ENCODE peak calls at places on chromosomes 6 and 20, in ten cellular contexts. C is AG10803; L is IMR-90; D is AG04450; A is dorsolateral prefrontal cortex; V is HFF-Myc; P is CD8-positive, alpha-beta T cell; W is GM12865; Z is Calu3; E is esophagus muscularis mucosa. U is an unnamed sample.

GRCh38 chr6:156519940-156520339 is 257.2 kb upstream of the ARID1B start:
- DNase-seq in D (no peak), E (no peak), A (no peak), C (no peak), Z (no peak), V (no peak), P (no peak), W (no peak), L (no peak), U (no peak)

GRCh38 chr20:20498081-20498861 is 130.4 kb downstream of the INSM1 start:
- DNase-seq in C (no peak), Z (no peak), E (no peak), V (no peak), A (no peak), D (no peak), P (no peak), L (peak), W (no peak), U (no peak)

GRCh38 chr20:53130819-53131218 is 158.7 kb downstream of the TSHZ2 start:
- DNase-seq in A (no peak), D (no peak), V (no peak), L (no peak), P (no peak), E (no peak), C (no peak), Z (no peak), W (no peak), U (no peak)

GRCh38 chr20:57244627-57245214 is 21.7 kb downstream of the BMP7 start:
- DNase-seq in Z (no peak), A (no peak), W (no peak), V (no peak), P (no peak), D (no peak), L (no peak), C (no peak), E (no peak), U (no peak)

GRCh38 chr6:15551798-15552197 is 111.0 kb downstream of the DTNBP1 start:
- DNase-seq in P (no peak), C (peak), D (no peak), E (no peak), L (peak), Z (no peak), W (peak), A (no peak), V (no peak), U (no peak)

GRCh38 chr6:112480551-112480950 is 133.4 kb downstream of the RFPL4B start:
- DNase-seq in Z (no peak), V (no peak), E (no peak), C (peak), L (peak), A (no peak), P (no peak), D (no peak), W (no peak), U (no peak)

GRCh38 chr20:37351689-37352610 is 6.0 kb downstream of the SRC start:
- DNase-seq in A (no peak), Z (no peak), E (no peak), W (no peak), L (no peak), V (no peak), C (peak), D (no peak), P (no peak), U (no peak)

GRCh38 chr20:5557123-5557522 is 193.1 kb upstream of the SHLD1 start:
- DNase-seq in L (peak), D (no peak), E (no peak), P (peak), A (peak), Z (peak), V (no peak), W (peak), C (peak), U (no peak)

GRCh38 chr20:49821850-49822249 is 9.2 kb downstream of the SLC9A8 start:
- DNase-seq in C (peak), P (no peak), V (peak), Z (peak), W (no peak), L (peak), A (no peak), D (no peak), E (no peak), U (peak)

GRCh38 chr6:55901765-55902164 is 26.4 kb upstream of the BMP5 start:
- DNase-seq in Z (no peak), C (no peak), V (no peak), A (no peak), W (no peak), P (no peak), L (no peak), E (no peak), D (no peak), U (no peak)

GRCh38 chr6:143810745-143811144 is 32.4 kb upstream of the LTV1 start:
- DNase-seq in C (no peak), W (no peak), Z (no peak), E (no peak), L (no peak), P (no peak), D (no peak), V (no peak), A (no peak), U (no peak)

GRCh38 chr6:132484680-132485018 is 28.3 kb downstream of the STX7 start:
- DNase-seq in Z (no peak), C (no peak), A (no peak), L (no peak), E (no peak), V (no peak), P (no peak), D (no peak), W (no peak), U (no peak)

GRCh38 chr6:163691049-163691448 is 276.5 kb downstream of the QKI start:
- DNase-seq in L (no peak), A (no peak), D (no peak), V (no peak), Z (no peak), C (no peak), P (no peak), E (no peak), W (no peak), U (no peak)

GRCh38 chr6:169340395-169340794 is 86.7 kb upstream of the THBS2 start:
- DNase-seq in C (peak), A (no peak), D (no peak), L (no peak), Z (peak), W (no peak), P (no peak), E (peak), V (no peak), U (no peak)

GRCh38 chr6:38302081-38302480 is 337.6 kb downstream of the BTBD9 start:
- DNase-seq in W (no peak), L (peak), P (no peak), V (no peak), C (no peak), E (no peak), A (no peak), Z (no peak), D (no peak), U (no peak)

GRCh38 chr6:77879527-77879926 is 226.7 kb downstream of the MEI4 start:
- DNase-seq in W (no peak), A (no peak), P (no peak), D (no peak), L (no peak), E (no peak), V (no peak), C (no peak), Z (no peak), U (no peak)
- TF ChIP-seq CTCF in W (no peak), A (no peak), P (no peak), D (no peak), L (no peak), E (no peak), V (no peak), C (no peak), Z (no peak), U (no peak)

GRCh38 chr6:21831531-21832291 is 238.2 kb downstream of the SOX4 start:
- DNase-seq in A (no peak), L (peak), V (no peak), C (peak), W (no peak), P (no peak), E (no peak), D (no peak), Z (no peak), U (peak)
- TF ChIP-seq CTCF in A (no peak), L (no peak), V (no peak), C (no peak), W (no peak), P (no peak), E (no peak), D (no peak), Z (no peak), U (no peak)

GRCh38 chr6:135673671-135674309 is 176.2 kb upstream of the AHI1 start:
- DNase-seq in W (no peak), D (no peak), V (no peak), E (no peak), C (peak), P (no peak), Z (no peak), A (no peak), L (peak), U (no peak)

GRCh38 chr6:135680964-135681913 is 170.3 kb upstream of the PDE7B start:
- DNase-seq in D (no peak), A (no peak), L (no peak), C (no peak), V (no peak), E (no peak), Z (peak), W (no peak), P (no peak), U (no peak)

GRCh38 chr6:135672256-135672655 is 174.7 kb upstream of the AHI1 start:
- DNase-seq in Z (no peak), C (no peak), E (no peak), L (no peak), D (no peak), W (no peak), P (no peak), V (no peak), A (no peak), U (no peak)

GRCh38 chr6:135675026-135675425 is 176.5 kb upstream of the PDE7B start:
- DNase-seq in W (no peak), L (peak), Z (no peak), D (no peak), P (no peak), V (no peak), A (no peak), C (no peak), E (no peak), U (no peak)

DNA sequence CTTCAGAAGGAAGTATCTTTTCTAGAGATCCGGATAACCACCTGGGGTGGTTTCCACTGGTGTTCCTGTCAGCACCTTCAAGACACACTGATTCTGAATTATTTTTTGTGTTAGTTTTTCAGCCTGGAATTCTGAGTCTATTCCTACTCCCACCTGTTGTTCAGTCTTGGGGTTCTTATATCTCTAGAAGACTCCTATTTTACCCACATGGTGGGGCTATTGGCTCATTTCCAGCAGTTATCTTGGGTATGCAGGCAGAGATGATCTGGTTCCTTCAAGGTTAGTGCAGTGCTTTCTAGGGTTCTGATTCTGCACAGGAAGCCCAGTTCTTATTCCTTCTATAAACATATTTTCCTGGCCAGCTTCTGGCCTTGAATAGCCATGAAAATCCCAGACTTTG is 175.6 kb upstream of the PDE7B start:
- DNase-seq in C (no peak), E (no peak), W (peak), P (no peak), Z (peak), A (no peak), L (peak), V (peak), D (no peak), U (no peak)
- TF ChIP-seq CTCF in C (no peak), E (no peak), W (peak), P (peak), Z (no peak), A (no peak), L (peak), V (no peak), D (peak), U (no peak)

GRCh38 chr6:128979061-128979460 is 96.1 kb downstream of the LAMA2 start:
- DNase-seq in E (no peak), L (peak), P (no peak), Z (no peak), D (peak), W (no peak), A (no peak), C (no peak), V (no peak), U (peak)

DNA sequence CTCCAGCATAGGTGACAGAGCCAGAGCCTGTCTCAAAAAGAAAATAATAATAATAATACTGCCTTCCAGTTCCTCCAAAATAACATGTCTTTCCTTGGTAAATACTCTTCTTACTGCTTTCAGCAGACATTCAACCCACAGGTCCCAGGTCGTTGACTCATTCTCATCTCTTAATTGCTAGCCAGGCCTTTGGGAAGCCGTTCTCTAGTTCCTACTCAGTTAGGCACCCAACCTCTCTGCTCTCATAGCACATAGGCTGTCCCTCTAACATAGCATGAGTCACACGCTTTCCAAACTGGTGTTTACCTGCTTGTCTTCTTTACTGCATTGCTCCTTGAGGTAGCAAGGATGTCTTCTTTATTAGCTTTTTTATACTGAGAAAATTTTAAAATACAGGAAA is 98.8 kb downstream of the LAMA2 start:
- DNase-seq in P (no peak), D (no peak), Z (no peak), E (no peak), A (no peak), C (no peak), W (no peak), V (no peak), L (no peak), U (no peak)
- TF ChIP-seq CTCF in P (no peak), D (no peak), Z (no peak), E (no peak), A (no peak), C (no peak), W (no peak), V (no peak), L (no peak), U (no peak)

DNA sequence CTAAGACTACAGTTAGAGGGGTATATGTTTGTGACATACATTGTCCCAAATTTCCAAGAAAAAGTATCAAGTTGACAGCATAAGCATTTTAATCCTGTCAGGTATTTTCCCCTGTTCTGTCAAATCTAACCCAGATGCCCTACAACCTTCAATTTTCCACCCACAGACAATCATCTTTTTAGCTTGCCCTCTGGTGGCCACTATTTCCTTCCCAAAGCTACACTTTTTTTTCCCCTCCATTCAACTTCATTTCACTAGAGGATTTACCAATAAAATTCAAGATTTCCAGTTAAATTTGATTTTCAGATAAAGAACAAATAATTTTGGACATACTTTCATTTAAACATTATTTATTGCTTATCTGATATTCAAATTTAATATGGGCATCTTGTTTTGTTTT is 286.6 kb downstream of the TENT5A start:
- DNase-seq in A (no peak), E (no peak), L (peak), W (peak), D (no peak), V (no peak), Z (peak), C (peak), P (no peak), U (no peak)
- TF ChIP-seq CTCF in A (peak), E (peak), L (peak), W (peak), D (peak), V (peak), Z (peak), C (peak), P (no peak), U (peak)

DNA sequence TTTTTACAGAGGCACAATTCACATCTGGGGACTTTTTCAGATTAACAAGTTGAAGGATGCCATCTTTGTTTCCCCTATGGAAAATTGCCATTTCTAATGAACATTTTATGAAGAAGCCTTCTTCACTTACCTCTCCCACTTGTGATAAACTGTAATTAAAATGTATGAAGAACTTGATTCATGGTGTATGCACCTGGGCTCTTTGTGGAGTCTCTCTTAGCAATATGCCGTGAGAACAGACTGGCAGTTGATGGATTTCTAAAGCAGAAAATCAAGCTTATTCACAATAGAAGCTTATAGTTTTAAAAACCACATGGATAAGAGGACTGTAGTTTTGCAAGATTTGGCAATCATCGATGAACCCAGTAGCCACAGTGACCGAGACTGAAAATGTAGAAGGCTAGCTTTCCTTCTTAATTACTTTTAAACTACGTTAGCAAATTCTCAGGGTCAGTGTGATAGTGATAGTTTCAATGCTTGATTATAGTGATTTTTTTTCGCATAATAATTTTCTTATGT is 270.6 kb downstream of the PRL start:
- DNase-seq in P (no peak), D (no peak), V (no peak), W (no peak), L (no peak), A (no peak), E (no peak), Z (no peak), C (peak), U (no peak)
- TF ChIP-seq CTCF in P (no peak), D (no peak), V (no peak), W (no peak), L (no peak), A (no peak), E (no peak), Z (no peak), C (no peak), U (no peak)